ENCODE peak calls at places on chromosomes 12 and 14, in nine cellular contexts. M is heart right ventricle, T is right atrium auricular region, P is colonic mucosa, U is HCT116, W is GM23338, X is pancreas, D is spleen, R is ovary. O is an unnamed sample.
A peak's percentile ranks its signal among the peaks of the same experiment; 100 is the strongest.

GRCh38 chr12:56206373-56207166 is 15.2 kb downstream of the RNF41 start:
- DNase-seq in X (peak; percentile 50), D (peak; percentile 78), M (peak; percentile 24), U (no peak), W (peak; percentile 90), R (peak; percentile 31), T (no peak), P (peak; percentile 77), O (no peak)

GRCh38 chr14:103739793-103740501 is 24.3 kb downstream of the ZFYVE21 start:
- DNase-seq in P (no peak), D (peak; percentile 62), X (no peak), T (no peak), R (no peak), M (no peak), U (no peak), W (no peak), O (peak; percentile 60)

GRCh38 chr14:102930753-102931579 is 8.5 kb downstream of the AMN start:
- DNase-seq in X (no peak), T (no peak), D (peak; percentile 71), R (no peak), P (peak; percentile 59), W (peak; percentile 70), U (peak; percentile 40), M (no peak), O (peak; percentile 72)

GRCh38 chr14:30375280-30375892 is 183.6 kb upstream of the G2E3 start:
- DNase-seq in W (peak; percentile 81), R (no peak), X (peak; percentile 68), T (peak; percentile 66), M (peak; percentile 42), U (peak; percentile 39), P (peak; percentile 70), D (peak; percentile 75), O (no peak)

GRCh38 chr12:76866726-76867125 is 12.1 kb downstream of the CSRP2 start:
- DNase-seq in M (no peak), D (no peak), X (no peak), T (no peak), U (no peak), P (no peak), R (no peak), W (no peak), O (no peak)

GRCh38 chr12:50639721-50640120 is 124.2 kb upstream of the ATF1 start:
- DNase-seq in M (no peak), R (no peak), T (no peak), D (no peak), U (no peak), P (no peak), W (no peak), X (no peak), O (no peak)

GRCh38 chr12:2101798-2102197 is 49.0 kb downstream of the CACNA1C start:
- DNase-seq in M (no peak), R (no peak), W (no peak), X (no peak), U (no peak), D (no peak), P (no peak), T (no peak), O (no peak)

GRCh38 chr12:10771132-10771733 is 31.2 kb downstream of the TAS2R7 start:
- DNase-seq in T (no peak), R (no peak), M (no peak), U (peak; percentile 26), D (no peak), P (no peak), X (no peak), W (peak; percentile 41), O (no peak)

GRCh38 chr12:112148031-112148513 is 22.7 kb downstream of the TRAFD1 start:
- DNase-seq in W (no peak), X (no peak), R (no peak), T (no peak), P (no peak), U (no peak), M (no peak), D (no peak), O (no peak)

GRCh38 chr12:112153900-112154234 is 28.5 kb downstream of the TRAFD1 start:
- DNase-seq in R (no peak), W (no peak), T (peak; percentile 40), D (no peak), U (no peak), P (no peak), M (no peak), X (no peak), O (no peak)

GRCh38 chr12:112149596-112149995 is 24.2 kb downstream of the TRAFD1 start:
- DNase-seq in P (no peak), R (no peak), M (no peak), X (no peak), D (no peak), T (peak; percentile 16), W (no peak), U (no peak), O (no peak)

GRCh38 chr12:112151766-112152541 is 26.6 kb downstream of the TRAFD1 start:
- DNase-seq in P (no peak), M (no peak), W (no peak), U (no peak), T (peak; percentile 47), X (no peak), D (no peak), R (no peak), O (no peak)

DNA sequence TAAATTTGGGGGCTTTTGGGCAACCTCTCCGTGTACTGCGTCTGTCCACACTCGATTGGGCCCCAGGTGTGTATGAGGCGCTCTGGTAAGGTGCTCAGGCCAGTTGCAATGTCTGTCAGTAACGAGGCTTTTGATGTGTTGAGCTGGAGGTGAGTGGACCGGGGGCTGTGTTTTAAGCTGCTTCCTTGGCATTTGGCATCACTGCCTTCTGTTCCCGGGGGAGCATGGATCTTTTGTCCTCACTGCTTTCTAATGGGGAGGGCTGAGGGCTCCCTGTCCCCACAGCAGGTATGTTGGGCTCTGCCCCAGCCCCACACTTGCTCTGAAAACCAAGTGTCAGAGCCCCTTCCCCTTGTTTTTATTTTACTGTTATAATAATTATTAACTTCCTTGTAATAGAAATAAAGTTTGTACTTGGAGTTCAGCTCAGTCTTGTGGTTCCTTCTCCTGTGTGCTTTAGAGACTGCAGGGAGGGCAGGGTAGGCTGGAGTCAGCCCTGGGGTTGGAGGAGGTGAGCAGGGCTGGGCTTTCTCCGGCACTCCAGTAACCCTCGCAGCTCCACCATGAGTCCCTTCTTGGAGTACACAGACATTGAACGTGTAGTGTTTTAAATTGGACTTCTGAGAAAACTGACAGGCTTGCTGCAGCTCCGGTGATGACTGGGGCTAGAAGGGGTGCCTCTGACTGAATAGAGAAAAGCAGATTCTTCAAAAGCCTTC is 28.0 kb downstream of the TRAFD1 start:
- DNase-seq in X (no peak), D (no peak), W (no peak), P (no peak), T (peak; percentile 44), R (no peak), U (no peak), M (no peak), O (no peak)
- H3K27ac ChIP-seq in X (no peak overlapping the region), D (no peak overlapping the region), W (no peak overlapping the region), P (no peak overlapping the region), T (no peak overlapping the region), R (no peak overlapping the region), U (no peak overlapping the region), M (no peak overlapping the region), O (no peak overlapping the region)

DNA sequence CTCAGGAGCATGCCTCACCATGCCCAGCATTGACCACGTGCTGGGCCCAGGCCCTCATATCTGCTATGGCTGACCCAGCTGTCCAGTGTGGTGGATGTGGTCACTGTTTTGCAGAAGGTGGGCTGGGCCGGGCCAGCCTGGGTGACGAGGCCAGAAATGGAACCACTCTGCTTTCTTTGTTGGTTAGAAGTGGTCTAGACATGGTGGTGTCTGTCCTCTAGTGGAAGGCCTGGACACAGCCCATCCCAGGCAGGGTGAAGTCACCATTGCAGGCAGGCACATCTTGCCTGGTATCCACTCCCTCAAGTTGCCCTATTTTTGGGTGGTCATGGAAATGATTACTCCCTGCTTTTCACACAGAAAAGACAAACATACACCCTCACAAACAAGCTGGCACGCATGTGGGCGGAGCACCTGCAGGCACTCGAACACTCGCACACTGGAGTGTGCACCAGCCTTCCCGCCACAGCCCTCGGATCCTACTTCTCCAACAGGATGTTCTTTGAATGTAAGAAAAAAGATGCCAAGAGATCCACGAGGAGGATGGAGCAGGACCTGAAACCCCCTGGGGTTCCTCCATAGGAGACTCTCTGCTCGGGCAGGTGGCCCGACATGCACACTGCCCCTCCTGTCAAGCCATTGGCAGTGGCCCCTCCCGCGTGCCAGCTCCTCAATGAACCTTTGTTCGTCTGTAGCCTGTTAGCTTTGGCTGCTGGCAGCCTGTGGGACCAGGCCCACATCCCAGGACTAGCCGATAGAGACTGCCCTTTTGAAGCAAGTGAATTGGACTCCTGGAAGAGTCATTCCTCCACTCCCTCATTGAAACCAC is 38.4 kb downstream of the MLXIP start:
- DNase-seq in P (peak; percentile 81), W (no peak), D (peak; percentile 24), R (no peak), T (no peak), X (no peak), M (no peak), U (no peak), O (no peak)
- TF ChIP-seq CTCF in P (no peak), W (no peak), D (no peak), R (no peak), T (no peak), X (no peak), M (no peak), U (no peak), O (no peak)

DNA sequence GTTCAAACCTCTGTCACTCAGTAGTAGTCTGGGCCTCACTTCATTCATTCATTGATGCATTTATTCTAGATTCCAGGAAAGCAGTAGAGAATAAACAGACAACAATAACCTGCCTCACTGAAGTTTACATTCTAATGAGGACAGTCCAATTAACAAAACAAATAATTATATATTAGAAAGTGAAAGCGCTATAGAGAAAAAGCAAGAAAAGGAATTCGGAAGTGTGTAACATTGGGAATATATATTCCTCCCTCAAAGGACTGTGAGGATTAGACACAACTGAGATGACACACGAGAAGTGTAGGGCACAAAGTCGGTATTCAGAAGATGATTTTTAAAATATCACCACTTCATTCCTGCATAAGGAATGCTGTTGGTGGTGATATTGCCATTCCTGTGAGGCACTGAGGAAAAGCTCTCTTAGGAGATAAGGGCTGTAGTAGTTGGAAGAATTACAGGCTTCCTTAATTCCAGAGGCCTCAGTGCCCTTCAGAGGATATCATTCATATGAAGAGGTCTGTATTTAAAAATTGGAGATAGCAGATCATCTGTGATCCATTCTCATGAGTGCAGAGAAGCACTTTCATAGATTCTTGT is 3.9 kb upstream of the DUSP6 start:
- DNase-seq in P (no peak), D (no peak), T (no peak), M (no peak), W (no peak), U (no peak), R (no peak), X (no peak), O (no peak)
- H3K4me3 ChIP-seq in P (no peak overlapping the region), D (no peak overlapping the region), T (no peak overlapping the region), M (no peak overlapping the region), W (peak overlapping the region; percentile 70), U (no peak overlapping the region), R (no peak overlapping the region), X (no peak overlapping the region), O (peak overlapping the region; percentile 97)

GRCh38 chr14:64748995-64749714 is 44.9 kb downstream of the PLEKHG3 start:
- DNase-seq in U (no peak), T (no peak), R (no peak), X (no peak), P (no peak), M (no peak), W (no peak), D (no peak), O (no peak)

GRCh38 chr14:64748521-64748920 is 44.3 kb downstream of the PLEKHG3 start:
- DNase-seq in D (no peak), P (no peak), W (no peak), X (no peak), R (no peak), U (no peak), T (no peak), M (no peak), O (no peak)

GRCh38 chr14:64747327-64747726 is 43.1 kb downstream of the PLEKHG3 start:
- DNase-seq in M (no peak), T (no peak), P (no peak), W (no peak), D (no peak), X (no peak), R (no peak), U (no peak), O (no peak)

GRCh38 chr14:64745511-64746041 is 41.4 kb downstream of the PLEKHG3 start:
- DNase-seq in P (no peak), M (no peak), D (no peak), T (no peak), W (peak; percentile 52), R (peak; percentile 45), U (no peak), X (no peak), O (no peak)

DNA sequence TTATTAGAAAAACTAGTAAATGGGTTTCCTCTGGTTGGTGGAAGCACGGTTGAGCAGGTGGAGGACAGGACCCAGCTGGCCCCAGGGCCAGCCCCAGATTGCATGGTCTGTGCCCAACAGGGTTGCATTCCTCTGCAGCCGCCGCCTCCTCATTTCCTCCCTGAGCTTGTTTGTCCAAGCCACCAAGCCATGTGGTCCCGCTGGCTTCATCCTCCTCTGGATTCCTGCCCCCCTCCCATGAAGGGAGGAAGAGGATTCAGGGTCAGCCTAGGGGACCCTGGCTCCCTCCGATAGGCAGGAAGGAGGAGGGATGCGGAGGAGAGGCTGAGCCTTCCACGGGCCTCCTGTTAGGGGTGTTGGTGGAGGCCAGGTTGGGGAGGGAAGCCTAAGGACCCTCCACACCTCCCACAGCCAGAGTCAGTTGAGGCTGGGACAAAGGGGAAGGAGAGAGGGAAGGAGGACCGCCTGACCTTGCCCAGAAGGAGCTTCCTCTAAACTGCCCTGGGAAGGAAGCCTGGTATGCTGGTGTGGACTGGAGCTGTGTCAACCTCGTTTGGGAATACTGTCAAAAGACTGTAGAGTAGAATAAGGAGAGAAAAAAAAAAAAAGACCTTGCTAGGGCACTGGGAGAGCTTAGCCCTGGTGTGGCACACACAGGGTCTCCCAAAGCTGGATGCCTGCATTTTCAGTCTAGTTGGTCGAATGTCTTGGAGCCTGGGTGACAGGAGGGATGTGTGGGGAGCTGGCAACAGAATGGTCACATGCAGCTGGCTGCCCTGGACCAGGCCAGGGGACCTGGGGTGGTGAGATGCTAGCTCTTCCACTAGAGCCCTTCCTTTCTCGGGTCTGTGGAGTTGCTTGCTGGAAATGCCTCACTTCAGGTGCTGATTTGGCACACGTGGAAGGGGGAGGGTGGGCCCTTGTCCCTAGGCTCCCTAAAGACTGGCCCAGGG is 42.4 kb downstream of the PLEKHG3 start:
- DNase-seq in U (no peak), R (no peak), T (no peak), M (no peak), W (no peak), X (no peak), P (no peak), D (no peak), O (no peak)
- H3K27ac ChIP-seq in U (no peak overlapping the region), R (no peak overlapping the region), T (peak overlapping the region; percentile 66), M (peak overlapping the region; percentile 53), W (no peak overlapping the region), X (no peak overlapping the region), P (no peak overlapping the region), D (peak overlapping the region; percentile 76), O (peak overlapping the region; percentile 91)